ENCODE peak calls at places on chromosomes 1 and 21, in nine cellular contexts. One of them, this sample, is unnamed.

GRCh38 chr1:222454196-222454595 is 93.7 kb downstream of the HHIPL2 start:
- DNase-seq in colonic mucosa: no peak
- DNase-seq in OCI-LY7: no peak
- DNase-seq in B cell: no peak
- DNase-seq in thoracic aorta: no peak
- DNase-seq in fibroblast of lung: peak
- DNase-seq in K562: no peak
- DNase-seq in AG10803: peak
- DNase-seq in breast epithelium: no peak
- DNase-seq in this sample: no peak

GRCh38 chr21:26961704-26962103 is 5.2 kb downstream of the ADAMTS5 start:
- DNase-seq in colonic mucosa: peak
- DNase-seq in OCI-LY7: no peak
- DNase-seq in B cell: no peak
- DNase-seq in thoracic aorta: no peak
- DNase-seq in fibroblast of lung: no peak
- DNase-seq in K562: peak
- DNase-seq in AG10803: peak
- DNase-seq in breast epithelium: no peak
- DNase-seq in this sample: no peak

GRCh38 chr1:1847061-1847460 is 43.8 kb downstream of the GNB1 start:
- DNase-seq in colonic mucosa: peak
- DNase-seq in OCI-LY7: no peak
- DNase-seq in B cell: no peak
- DNase-seq in thoracic aorta: no peak
- DNase-seq in fibroblast of lung: no peak
- DNase-seq in K562: peak
- DNase-seq in AG10803: no peak
- DNase-seq in breast epithelium: no peak
- DNase-seq in this sample: peak

GRCh38 chr1:234619071-234619480 is 9.1 kb upstream of the IRF2BP2 start:
- DNase-seq in colonic mucosa: no peak
- DNase-seq in OCI-LY7: no peak
- DNase-seq in B cell: no peak
- DNase-seq in thoracic aorta: no peak
- DNase-seq in fibroblast of lung: peak
- DNase-seq in K562: no peak
- DNase-seq in AG10803: peak
- DNase-seq in breast epithelium: no peak
- DNase-seq in this sample: no peak

GRCh38 chr21:46144464-46145070 is 10.8 kb downstream of the FTCD start:
- DNase-seq in colonic mucosa: no peak
- DNase-seq in OCI-LY7: no peak
- DNase-seq in B cell: no peak
- DNase-seq in thoracic aorta: no peak
- DNase-seq in fibroblast of lung: no peak
- DNase-seq in K562: no peak
- DNase-seq in AG10803: no peak
- DNase-seq in breast epithelium: no peak
- DNase-seq in this sample: no peak

GRCh38 chr1:206924549-206925115 is 2.9 kb upstream of the FCMR start:
- DNase-seq in colonic mucosa: no peak
- DNase-seq in OCI-LY7: peak
- DNase-seq in B cell: no peak
- DNase-seq in thoracic aorta: no peak
- DNase-seq in fibroblast of lung: no peak
- DNase-seq in K562: no peak
- DNase-seq in AG10803: no peak
- DNase-seq in breast epithelium: no peak
- DNase-seq in this sample: no peak

GRCh38 chr21:18725653-18726052 is 322.1 kb upstream of the TMPRSS15 start:
- DNase-seq in colonic mucosa: no peak
- DNase-seq in OCI-LY7: no peak
- DNase-seq in B cell: no peak
- DNase-seq in thoracic aorta: no peak
- DNase-seq in fibroblast of lung: no peak
- DNase-seq in K562: peak
- DNase-seq in AG10803: no peak
- DNase-seq in breast epithelium: no peak
- DNase-seq in this sample: no peak

GRCh38 chr1:12539705-12540579 is 78.1 kb downstream of the DHRS3 start:
- DNase-seq in colonic mucosa: peak
- DNase-seq in OCI-LY7: no peak
- DNase-seq in B cell: no peak
- DNase-seq in thoracic aorta: peak
- DNase-seq in fibroblast of lung: peak
- DNase-seq in K562: peak
- DNase-seq in AG10803: peak
- DNase-seq in breast epithelium: peak
- DNase-seq in this sample: no peak

GRCh38 chr1:18299441-18300338 is 181.0 kb upstream of the KLHDC7A start:
- DNase-seq in colonic mucosa: no peak
- DNase-seq in OCI-LY7: peak
- DNase-seq in B cell: no peak
- DNase-seq in thoracic aorta: no peak
- DNase-seq in fibroblast of lung: no peak
- DNase-seq in K562: peak
- DNase-seq in AG10803: peak
- DNase-seq in breast epithelium: no peak
- DNase-seq in this sample: peak

GRCh38 chr1:202282596-202283283 is 59.0 kb downstream of the UBE2T start:
- DNase-seq in colonic mucosa: no peak
- DNase-seq in OCI-LY7: no peak
- DNase-seq in B cell: no peak
- DNase-seq in thoracic aorta: no peak
- DNase-seq in fibroblast of lung: peak
- DNase-seq in K562: no peak
- DNase-seq in AG10803: peak
- DNase-seq in breast epithelium: peak
- DNase-seq in this sample: no peak

GRCh38 chr1:93152835-93153234 is 27.4 kb downstream of the TMED5 start:
- DNase-seq in colonic mucosa: no peak
- DNase-seq in OCI-LY7: no peak
- DNase-seq in B cell: no peak
- DNase-seq in thoracic aorta: no peak
- DNase-seq in fibroblast of lung: no peak
- DNase-seq in K562: no peak
- DNase-seq in AG10803: no peak
- DNase-seq in breast epithelium: no peak
- DNase-seq in this sample: no peak

DNA sequence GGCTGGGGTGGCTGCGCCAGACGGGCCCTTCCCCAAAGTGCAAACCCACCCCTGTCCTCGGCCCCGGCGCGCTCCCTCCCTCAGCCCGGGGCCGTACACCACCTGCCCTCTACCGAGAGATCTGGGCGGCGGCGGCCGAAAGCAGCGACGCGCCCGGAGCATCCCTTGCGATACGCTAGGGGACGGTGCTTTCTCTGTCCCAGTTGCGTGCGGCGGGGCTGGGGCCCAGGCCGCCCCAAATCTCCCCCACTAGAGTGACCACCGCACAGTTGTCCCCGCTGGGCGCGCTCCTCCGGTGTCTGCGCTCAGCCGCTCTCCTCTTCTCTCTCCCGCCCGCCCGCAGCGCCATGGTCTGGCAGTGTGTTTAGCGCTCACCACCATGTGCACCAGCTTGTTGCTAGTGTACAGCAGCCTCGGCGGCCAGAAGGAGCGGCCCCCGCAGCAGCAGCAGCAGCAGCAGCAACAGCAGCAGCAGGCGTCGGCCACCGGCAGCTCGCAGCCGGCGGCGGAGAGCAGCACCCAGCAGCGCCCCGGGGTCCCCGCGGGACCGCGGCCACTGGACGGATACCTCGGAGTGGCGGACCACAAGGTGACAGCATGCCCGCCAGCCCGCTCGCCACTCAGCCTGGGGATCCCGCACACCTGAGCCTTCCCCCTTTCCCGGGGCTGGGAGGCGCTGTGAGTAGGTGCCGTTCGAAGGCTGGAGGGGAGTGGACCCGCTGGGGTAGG is 1.0 kb downstream of the ST6GALNAC5 start:
- DNase-seq in colonic mucosa: no peak
- DNase-seq in OCI-LY7: no peak
- DNase-seq in B cell: no peak
- DNase-seq in thoracic aorta: no peak
- DNase-seq in fibroblast of lung: peak
- DNase-seq in K562: no peak
- DNase-seq in AG10803: peak
- DNase-seq in breast epithelium: no peak
- DNase-seq in this sample: no peak
- TF ChIP-seq CTCF in colonic mucosa: no peak
- TF ChIP-seq CTCF in OCI-LY7: no peak
- TF ChIP-seq CTCF in B cell: no peak
- TF ChIP-seq CTCF in thoracic aorta: peak
- TF ChIP-seq CTCF in fibroblast of lung: peak
- TF ChIP-seq CTCF in K562: no peak
- TF ChIP-seq CTCF in AG10803: peak
- TF ChIP-seq CTCF in breast epithelium: no peak
- TF ChIP-seq CTCF in this sample: peak

DNA sequence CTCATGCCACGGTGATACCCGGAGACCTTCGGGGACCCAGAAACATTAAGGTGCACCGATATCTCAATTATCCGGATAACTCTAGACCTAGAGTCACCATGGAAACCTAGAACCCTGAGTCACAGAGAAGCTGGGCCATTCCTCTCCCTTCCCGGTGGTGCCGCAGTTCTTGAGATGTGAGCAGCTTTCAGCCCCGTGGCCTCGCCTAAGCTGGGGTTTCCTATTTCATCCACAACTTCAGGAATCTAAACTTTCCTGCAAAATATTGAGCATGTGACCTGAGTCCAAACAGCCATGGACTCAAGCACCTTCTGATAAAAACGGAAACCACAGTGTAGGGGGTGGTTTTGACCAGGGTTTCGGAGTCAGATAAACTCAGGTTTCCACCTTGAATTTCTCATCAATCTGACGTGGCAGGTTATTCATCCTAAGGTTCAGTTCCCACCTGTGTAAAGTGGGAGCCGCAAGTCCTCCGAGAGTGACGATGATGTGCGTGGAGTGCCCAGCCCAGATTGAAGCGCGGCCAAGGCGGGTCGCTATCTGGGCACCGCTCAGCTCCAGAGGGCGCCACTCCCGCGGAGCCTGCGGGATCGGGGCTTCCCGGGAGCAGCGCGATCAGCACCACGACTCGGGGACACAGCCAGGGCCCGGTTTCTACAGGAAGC is 980 bp upstream of the ETS2 start:
- DNase-seq in colonic mucosa: peak
- DNase-seq in OCI-LY7: no peak
- DNase-seq in B cell: no peak
- DNase-seq in thoracic aorta: no peak
- DNase-seq in fibroblast of lung: peak
- DNase-seq in K562: peak
- DNase-seq in AG10803: peak
- DNase-seq in breast epithelium: peak
- DNase-seq in this sample: no peak
- TF ChIP-seq CTCF in colonic mucosa: peak
- TF ChIP-seq CTCF in OCI-LY7: peak
- TF ChIP-seq CTCF in B cell: no peak
- TF ChIP-seq CTCF in thoracic aorta: peak
- TF ChIP-seq CTCF in fibroblast of lung: peak
- TF ChIP-seq CTCF in K562: peak
- TF ChIP-seq CTCF in AG10803: peak
- TF ChIP-seq CTCF in breast epithelium: no peak
- TF ChIP-seq CTCF in this sample: peak

GRCh38 chr21:31346256-31346821 is 2.3 kb upstream of the TIAM1 start:
- DNase-seq in colonic mucosa: no peak
- DNase-seq in OCI-LY7: no peak
- DNase-seq in B cell: no peak
- DNase-seq in thoracic aorta: no peak
- DNase-seq in fibroblast of lung: peak
- DNase-seq in K562: no peak
- DNase-seq in AG10803: peak
- DNase-seq in breast epithelium: no peak
- DNase-seq in this sample: no peak

GRCh38 chr21:31349208-31349607 is 5.1 kb upstream of the TIAM1 start:
- DNase-seq in colonic mucosa: no peak
- DNase-seq in OCI-LY7: no peak
- DNase-seq in B cell: no peak
- DNase-seq in thoracic aorta: no peak
- DNase-seq in fibroblast of lung: no peak
- DNase-seq in K562: no peak
- DNase-seq in AG10803: no peak
- DNase-seq in breast epithelium: no peak
- DNase-seq in this sample: no peak

GRCh38 chr21:31348188-31348587 is 4.1 kb upstream of the TIAM1 start:
- DNase-seq in colonic mucosa: no peak
- DNase-seq in OCI-LY7: no peak
- DNase-seq in B cell: no peak
- DNase-seq in thoracic aorta: no peak
- DNase-seq in fibroblast of lung: no peak
- DNase-seq in K562: no peak
- DNase-seq in AG10803: no peak
- DNase-seq in breast epithelium: no peak
- DNase-seq in this sample: no peak

GRCh38 chr21:31343680-31344480 is at the start of gene TIAM1:
- DNase-seq in colonic mucosa: peak
- DNase-seq in OCI-LY7: no peak
- DNase-seq in B cell: no peak
- DNase-seq in thoracic aorta: peak
- DNase-seq in fibroblast of lung: peak
- DNase-seq in K562: no peak
- DNase-seq in AG10803: peak
- DNase-seq in breast epithelium: peak
- DNase-seq in this sample: no peak

GRCh38 chr21:31347435-31348032 is 3.5 kb upstream of the TIAM1 start:
- DNase-seq in colonic mucosa: no peak
- DNase-seq in OCI-LY7: peak
- DNase-seq in B cell: no peak
- DNase-seq in thoracic aorta: no peak
- DNase-seq in fibroblast of lung: no peak
- DNase-seq in K562: peak
- DNase-seq in AG10803: peak
- DNase-seq in breast epithelium: no peak
- DNase-seq in this sample: peak
- TF ChIP-seq CTCF in colonic mucosa: peak
- TF ChIP-seq CTCF in OCI-LY7: peak
- TF ChIP-seq CTCF in B cell: no peak
- TF ChIP-seq CTCF in thoracic aorta: no peak
- TF ChIP-seq CTCF in fibroblast of lung: peak
- TF ChIP-seq CTCF in K562: peak
- TF ChIP-seq CTCF in AG10803: peak
- TF ChIP-seq CTCF in breast epithelium: no peak
- TF ChIP-seq CTCF in this sample: peak

DNA sequence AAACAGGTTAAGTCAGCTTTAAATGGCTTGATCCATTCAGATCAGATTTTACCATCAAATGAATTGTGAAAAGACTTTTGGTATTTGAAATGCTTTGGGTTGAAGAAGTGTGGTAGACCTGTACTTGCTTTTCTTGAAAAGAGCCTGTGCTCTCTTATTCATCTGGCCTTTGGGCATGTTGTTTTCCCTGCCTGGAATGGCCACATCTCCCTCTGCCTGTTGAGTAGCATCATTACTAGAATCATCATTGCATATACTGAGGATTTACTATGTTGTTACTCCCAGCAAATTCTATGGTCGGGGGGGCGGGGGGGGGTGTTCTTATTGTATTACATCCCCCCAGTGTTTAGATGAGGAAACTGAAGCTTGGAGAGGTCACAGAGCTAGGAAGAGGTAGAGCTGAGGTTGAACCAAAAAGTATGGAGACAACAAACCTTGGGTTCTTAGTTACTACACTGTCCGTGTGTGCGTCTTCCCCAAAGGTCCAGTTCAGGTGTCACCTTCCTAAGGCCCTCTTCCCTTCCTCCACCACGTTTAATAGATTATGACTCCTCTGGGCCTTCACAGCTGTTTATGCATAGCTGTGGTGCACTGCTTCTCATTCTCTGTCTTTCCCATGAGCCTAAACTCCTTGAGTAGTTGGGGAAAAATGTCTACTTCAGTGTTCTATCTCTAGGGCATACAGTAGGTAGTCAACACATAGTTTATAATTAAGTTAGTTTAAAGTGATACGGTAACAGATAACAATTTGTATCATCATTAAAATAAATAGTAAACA is 246.4 kb upstream of the HOOK1 start:
- DNase-seq in colonic mucosa: no peak
- DNase-seq in OCI-LY7: no peak
- DNase-seq in B cell: no peak
- DNase-seq in thoracic aorta: no peak
- DNase-seq in fibroblast of lung: no peak
- DNase-seq in K562: no peak
- DNase-seq in AG10803: peak
- DNase-seq in breast epithelium: no peak
- DNase-seq in this sample: no peak
- TF ChIP-seq CTCF in colonic mucosa: no peak
- TF ChIP-seq CTCF in OCI-LY7: no peak
- TF ChIP-seq CTCF in B cell: no peak
- TF ChIP-seq CTCF in thoracic aorta: no peak
- TF ChIP-seq CTCF in fibroblast of lung: peak
- TF ChIP-seq CTCF in K562: no peak
- TF ChIP-seq CTCF in AG10803: peak
- TF ChIP-seq CTCF in breast epithelium: no peak
- TF ChIP-seq CTCF in this sample: peak

This sample was measured in LNCaP clone FGC.